ENCODE peak calls at places on chromosomes 4 and X, in five cellular contexts. R is astrocyte of the spinal cord, W is kidney, N is heart left ventricle, S is OCI-LY7. K is an unnamed sample.

GRCh38 chrX:141220342-141221008 is 21.8 kb downstream of the SPANXC start:
- DNase-seq in W (no peak), S (no peak), R (peak; percentile 81), N (no peak), K (peak; percentile 90)

GRCh38 chr4:123284166-123284565 is 112.4 kb upstream of the SPRY1 start:
- DNase-seq in S (no peak), N (no peak), R (peak; percentile 56), W (no peak), K (no peak)

GRCh38 chr4:3708103-3708510 is 58.1 kb upstream of the ADRA2C start:
- DNase-seq in R (no peak), S (no peak), W (peak; percentile 95), N (peak; percentile 46), K (no peak)

GRCh38 chr4:110197421-110198398 is 705 bp downstream of the ELOVL6 start:
- DNase-seq in R (peak; percentile 54), W (peak; percentile 77), N (peak; percentile 49), S (peak; percentile 75), K (peak; percentile 60)

GRCh38 chr4:45172636-45173035 is 446.3 kb upstream of the GNPDA2 start:
- DNase-seq in W (peak; percentile 41), R (no peak), S (no peak), N (no peak), K (no peak)

GRCh38 chr4:19721587-19721986 is 530.1 kb upstream of the SLIT2 start:
- DNase-seq in S (no peak), W (no peak), N (no peak), R (no peak), K (no peak)

GRCh38 chr4:91502365-91502764 is 801.4 kb upstream of the GRID2 start:
- DNase-seq in S (no peak), W (no peak), R (peak; percentile 8), N (no peak), K (peak; percentile 16)

GRCh38 chr4:126441173-126441810 is 1126.5 kb downstream of the FAT4 start:
- DNase-seq in S (no peak), W (no peak), N (no peak), R (no peak), K (no peak)

GRCh38 chr4:112170451-112170993 is 25.3 kb downstream of the FAM241A start:
- DNase-seq in W (no peak), N (no peak), R (peak; percentile 83), S (peak; percentile 38), K (peak; percentile 91)

GRCh38 chrX:153398275-153398960 is 2.7 kb downstream of the PNMA6E start:
- DNase-seq in W (peak; percentile 50), R (no peak), S (no peak), N (no peak), K (no peak)

GRCh38 chr4:110735691-110736090 is 112.8 kb upstream of the PITX2 start:
- DNase-seq in S (no peak), N (no peak), W (no peak), R (no peak), K (peak; percentile 13)

GRCh38 chr4:174316546-174316945 is 32.8 kb downstream of the CEP44 start:
- DNase-seq in R (no peak), W (no peak), N (no peak), S (no peak), K (no peak)

GRCh38 chr4:26161030-26161824 is 159.6 kb upstream of the RBPJ start:
- DNase-seq in R (no peak), N (no peak), W (no peak), S (peak; percentile 19), K (no peak)

GRCh38 chr4:40409835-40410234 is 74.7 kb downstream of the CHRNA9 start:
- DNase-seq in W (no peak), S (no peak), N (no peak), R (peak; percentile 58), K (peak; percentile 30)

GRCh38 chrX:41868392-41868977 is 54.9 kb downstream of the CASK start:
- DNase-seq in S (no peak), R (no peak), N (no peak), W (no peak), K (no peak)

GRCh38 chrX:54482839-54483593 is 13.0 kb downstream of the FGD1 start:
- DNase-seq in S (no peak), R (no peak), N (no peak), W (peak; percentile 53), K (no peak)

GRCh38 chr4:55794053-55794452 is 25.5 kb upstream of the EXOC1L start:
- DNase-seq in R (no peak), S (no peak), W (peak; percentile 56), N (no peak), K (no peak)

GRCh38 chr4:94488667-94489066 is 36.9 kb downstream of the PDLIM5 start:
- DNase-seq in W (no peak), S (no peak), N (no peak), R (peak; percentile 60), K (peak; percentile 91)

GRCh38 chrX:71541546-71542022 is 8.7 kb downstream of the OGT start:
- DNase-seq in W (no peak), R (peak; percentile 52), N (no peak), S (no peak), K (peak; percentile 43)

GRCh38 chr4:109703664-109704351 is 563 bp upstream of the CASP6 start:
- DNase-seq in W (no peak), S (no peak), R (no peak), N (no peak), K (peak; percentile 15)

GRCh38 chr4:109912706-109913621 is at the start of gene EGF:
- DNase-seq in R (peak; percentile 63), N (peak; percentile 34), S (no peak), W (no peak), K (peak; percentile 50)

GRCh38 chrX:132367314-132367713 is 121.5 kb downstream of the MBNL3 start:
- DNase-seq in N (no peak), R (no peak), W (no peak), S (no peak), K (no peak)
- TF ChIP-seq CTCF in N (no peak), R (no peak), W (no peak), S (no peak), K (no peak)

GRCh38 chr4:99762728-99763127 is 53.9 kb upstream of the DAPP1 start:
- DNase-seq in S (no peak), W (no peak), N (no peak), R (no peak), K (no peak)
- TF ChIP-seq CTCF in S (no peak), W (no peak), N (no peak), R (no peak), K (no peak)

GRCh38 chrX:15299945-15300851 is 15.2 kb downstream of the ASB11 start:
- DNase-seq in S (peak; percentile 13), N (no peak), R (peak; percentile 22), W (no peak), K (peak; percentile 33)
- TF ChIP-seq CTCF in S (peak; percentile 75), N (peak; percentile 57), R (peak; percentile 51), W (no peak), K (peak; percentile 38)

DNA sequence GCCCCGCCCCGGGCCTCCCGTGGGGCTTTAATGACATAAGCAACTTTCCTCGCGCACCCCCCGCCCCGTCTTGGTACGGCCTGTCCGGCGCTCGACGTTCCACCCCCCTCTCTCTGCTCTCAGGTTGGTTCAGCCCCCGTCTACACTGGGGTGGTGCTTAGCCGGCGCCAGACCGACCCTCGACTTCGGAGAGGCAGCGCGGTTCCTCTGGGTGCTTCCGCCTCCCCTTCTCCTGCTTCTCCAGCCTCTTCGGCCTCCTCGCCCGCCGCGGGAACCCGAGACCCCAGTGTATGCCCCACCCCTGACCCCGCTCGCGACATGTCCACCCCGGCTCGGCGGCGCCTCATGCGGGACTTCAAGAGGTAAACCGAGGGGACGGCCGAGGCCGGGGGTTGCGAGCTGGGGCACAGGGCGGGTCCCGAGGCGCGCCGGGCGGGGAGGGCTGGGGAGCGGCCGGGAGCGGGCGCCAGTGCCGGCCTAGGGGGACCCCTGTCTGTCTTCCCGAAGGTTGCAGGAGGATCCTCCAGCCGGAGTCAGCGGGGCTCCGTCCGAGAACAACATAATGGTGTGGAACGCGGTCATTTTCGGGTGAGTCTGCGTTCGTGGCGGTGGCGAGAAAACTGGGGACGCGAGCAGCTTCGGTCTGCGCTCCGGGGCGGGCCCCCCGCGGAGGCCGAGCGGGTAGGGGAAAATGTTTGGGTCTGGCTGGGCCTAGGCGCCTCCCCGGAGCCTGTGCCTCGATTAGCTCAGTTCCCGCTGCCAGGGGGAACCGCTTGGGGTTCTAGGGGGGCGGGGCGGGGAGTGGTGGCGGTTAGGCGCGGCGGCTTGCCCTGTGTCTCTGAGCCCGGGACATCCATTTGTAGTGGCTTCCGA is at the start of gene UBE2A:
- DNase-seq in W (peak; percentile 96), N (peak; percentile 92), R (peak; percentile 92), S (peak; percentile 94), K (peak; percentile 83)
- TF ChIP-seq CTCF in W (no peak), N (peak; percentile 39), R (peak; percentile 38), S (peak; percentile 61), K (peak; percentile 38)

GRCh38 chr4:6342530-6343293 is 73.1 kb downstream of the WFS1 start:
- DNase-seq in R (no peak), W (peak; percentile 37), N (peak; percentile 80), S (no peak), K (no peak)

GRCh38 chr4:6341696-6342095 is 72.0 kb downstream of the WFS1 start:
- DNase-seq in S (no peak), W (peak; percentile 3), R (no peak), N (no peak), K (no peak)

GRCh38 chr4:6345866-6346265 is 76.2 kb downstream of the WFS1 start:
- DNase-seq in S (no peak), R (no peak), W (peak; percentile 39), N (no peak), K (no peak)

GRCh38 chr4:6345096-6345830 is 75.6 kb downstream of the WFS1 start:
- DNase-seq in W (peak; percentile 12), S (no peak), R (no peak), N (no peak), K (no peak)

GRCh38 chr4:6343950-6344408 is 74.3 kb downstream of the WFS1 start:
- DNase-seq in N (no peak), R (peak; percentile 44), S (peak; percentile 30), W (peak; percentile 74), K (peak; percentile 84)
- TF ChIP-seq CTCF in N (no peak), R (peak; percentile 11), S (peak; percentile 63), W (no peak), K (peak; percentile 43)

GRCh38 chr4:9927317-9928007 is 93.8 kb downstream of the SLC2A9 start:
- DNase-seq in R (no peak), N (no peak), W (no peak), S (no peak), K (no peak)
- TF ChIP-seq CTCF in R (no peak), N (peak; percentile 28), W (no peak), S (no peak), K (no peak)